ENCODE peak calls at places on chromosomes 6 and 20, in seven cellular contexts. Z, S, I, K, O, T and D are unnamed samples.

GRCh38 chr6:130796313-130796905 is 30.8 kb upstream of the SMLR1 start:
- DNase-seq in Z (no peak), S (no peak), I (no peak), K (peak; percentile 17), O (no peak), T (peak; percentile 55), D (peak; percentile 77)

GRCh38 chr6:138087549-138087948 is 19.7 kb downstream of the PERP start:
- DNase-seq in Z (no peak), S (no peak), I (no peak), K (peak; percentile 75), O (peak; percentile 90), T (no peak), D (no peak)

GRCh38 chr20:34907616-34908469 is 31.4 kb downstream of the ACSS2 start:
- DNase-seq in Z (no peak), S (peak; percentile 44), I (peak; percentile 78), K (no peak), O (peak; percentile 97), T (peak; percentile 90), D (peak; percentile 86)

GRCh38 chr6:41090841-41091761 is 18.3 kb downstream of the NFYA start:
- DNase-seq in Z (no peak), S (no peak), I (no peak), K (no peak), O (no peak), T (no peak), D (no peak)

GRCh38 chr6:167968091-167968490 is 29.4 kb upstream of the KIF25 start:
- DNase-seq in Z (no peak), S (no peak), I (peak; percentile 36), K (peak; percentile 57), O (no peak), T (no peak), D (no peak)

GRCh38 chr20:21182832-21183563 is 57.1 kb downstream of the KIZ start:
- DNase-seq in Z (no peak), S (peak; percentile 65), I (peak; percentile 35), K (peak; percentile 49), O (peak; percentile 88), T (peak; percentile 86), D (peak; percentile 98)

GRCh38 chr6:154928325-154928922 is 66.7 kb upstream of the TIAM2 start:
- DNase-seq in Z (no peak), S (peak; percentile 40), I (peak; percentile 33), K (peak; percentile 91), O (no peak), T (peak; percentile 80), D (peak; percentile 69)

GRCh38 chr6:36649721-36650484 is 28.6 kb upstream of the CDKN1A start:
- DNase-seq in Z (no peak), S (no peak), I (no peak), K (no peak), O (no peak), T (no peak), D (no peak)

GRCh38 chr20:6868864-6869263 is 101.4 kb downstream of the BMP2 start:
- DNase-seq in Z (no peak), S (no peak), I (no peak), K (no peak), O (no peak), T (no peak), D (no peak)

GRCh38 chr6:5517781-5518180 is 256.5 kb downstream of the FARS2 start:
- DNase-seq in Z (no peak), S (no peak), I (no peak), K (no peak), O (no peak), T (no peak), D (no peak)

GRCh38 chr6:91317247-91317646 is 730.4 kb upstream of the MAP3K7 start:
- DNase-seq in Z (no peak), S (no peak), I (no peak), K (no peak), O (no peak), T (no peak), D (no peak)

GRCh38 chr6:20589266-20589665 is 55.0 kb downstream of the CDKAL1 start:
- DNase-seq in Z (no peak), S (no peak), I (no peak), K (no peak), O (no peak), T (no peak), D (peak; percentile 24)

GRCh38 chr6:24761193-24761835 is 13.4 kb upstream of the GMNN start:
- DNase-seq in Z (no peak), S (no peak), I (no peak), K (peak; percentile 16), O (no peak), T (peak; percentile 20), D (no peak)

GRCh38 chr6:3830806-3831205 is 18.4 kb upstream of the FAM50B start:
- DNase-seq in Z (no peak), S (no peak), I (no peak), K (no peak), O (no peak), T (no peak), D (no peak)

GRCh38 chr6:130943738-130944137 is 116.5 kb downstream of the SMLR1 start:
- DNase-seq in Z (no peak), S (no peak), I (no peak), K (no peak), O (peak; percentile 24), T (no peak), D (no peak)

GRCh38 chr6:32854376-32855178 is 585 bp downstream of the PSMB9 start:
- DNase-seq in Z (no peak), S (peak; percentile 65), I (peak; percentile 75), K (peak; percentile 18), O (no peak), T (peak; percentile 58), D (peak; percentile 25)

GRCh38 chr6:5085638-5086293 is 625 bp downstream of the PPP1R3G start:
- DNase-seq in Z (no peak), S (peak; percentile 26), I (peak; percentile 34), K (peak; percentile 53), O (no peak), T (peak; percentile 50), D (peak; percentile 36)

GRCh38 chr20:41279546-41280225 is 37.8 kb downstream of the ZHX3 start:
- DNase-seq in Z (peak; percentile 58), S (no peak), I (no peak), K (no peak), O (no peak), T (no peak), D (no peak)

GRCh38 chr6:39312912-39313525 is 1.2 kb downstream of the KCNK17 start:
- DNase-seq in Z (no peak), S (no peak), I (no peak), K (no peak), O (no peak), T (no peak), D (no peak)

GRCh38 chr6:6057442-6058053 is 50.8 kb upstream of the NRN1 start:
- DNase-seq in Z (no peak), S (no peak), I (no peak), K (peak; percentile 80), O (no peak), T (peak; percentile 46), D (peak; percentile 53)

GRCh38 chr20:41231850-41232249 is 85.7 kb downstream of the ZHX3 start:
- DNase-seq in Z (no peak), S (no peak), I (no peak), K (no peak), O (no peak), T (no peak), D (no peak)

GRCh38 chr6:16670183-16670582 is 91.1 kb downstream of the ATXN1 start:
- DNase-seq in Z (no peak), S (no peak), I (peak; percentile 33), K (peak; percentile 57), O (no peak), T (no peak), D (peak; percentile 36)

GRCh38 chr6:108363756-108364356 is 69.0 kb downstream of the AFG1L start:
- DNase-seq in Z (no peak), S (no peak), I (no peak), K (no peak), O (no peak), T (no peak), D (no peak)

GRCh38 chr6:119284861-119285521 is 64.6 kb downstream of the MAN1A1 start:
- DNase-seq in Z (no peak), S (no peak), I (no peak), K (peak; percentile 15), O (peak; percentile 36), T (no peak), D (no peak)

GRCh38 chr20:23419995-23420901 is 1.0 kb downstream of the NAPB start:
- DNase-seq in Z (no peak), S (peak; percentile 53), I (peak; percentile 45), K (peak; percentile 85), O (peak; percentile 53), T (peak; percentile 69), D (peak; percentile 71)

GRCh38 chr20:4916991-4917881 is 84.1 kb downstream of the SLC23A2 start:
- DNase-seq in Z (no peak), S (no peak), I (no peak), K (no peak), O (peak; percentile 50), T (peak; percentile 43), D (peak; percentile 56)

GRCh38 chr6:158584236-158584651 is 24.4 kb downstream of the TMEM181 start:
- DNase-seq in Z (no peak), S (no peak), I (no peak), K (no peak), O (no peak), T (no peak), D (no peak)

GRCh38 chr20:12453711-12454110 is 536.0 kb downstream of the BTBD3 start:
- DNase-seq in Z (no peak), S (no peak), I (no peak), K (peak; percentile 86), O (no peak), T (no peak), D (no peak)

GRCh38 chr20:44552950-44553908 is 29.1 kb upstream of the PKIG start:
- DNase-seq in Z (no peak), S (no peak), I (no peak), K (peak; percentile 36), O (peak; percentile 74), T (peak; percentile 56), D (peak; percentile 78)

GRCh38 chr6:34606477-34607130 is 50.5 kb upstream of the SPDEF start:
- DNase-seq in Z (no peak), S (no peak), I (no peak), K (no peak), O (no peak), T (no peak), D (no peak)

GRCh38 chr6:135935951-135936601 is 84.6 kb downstream of the PDE7B start:
- DNase-seq in Z (peak; percentile 8), S (no peak), I (no peak), K (no peak), O (peak; percentile 54), T (peak; percentile 55), D (peak; percentile 60)